ENCODE peak calls at places on chromosomes 5 and 9, in seven cellular contexts. P is astrocyte, B is left lung, F is NB4, L is esophagus squamous epithelium, Z is WTC11, J is cardiac fibroblast. Q is an unnamed sample.

GRCh38 chr5:61926911-61927310 is 379.1 kb upstream of the KIF2A start:
- DNase-seq in P (no peak), B (no peak), F (no peak), L (no peak), Z (no peak), J (no peak), Q (no peak)

GRCh38 chr5:158739941-158740340 is 359.8 kb downstream of the EBF1 start:
- DNase-seq in P (no peak), B (no peak), F (no peak), L (no peak), Z (peak), J (peak), Q (no peak)

GRCh38 chr9:100088202-100088601 is 10.6 kb downstream of the ERP44 start:
- DNase-seq in P (no peak), B (no peak), F (no peak), L (no peak), Z (no peak), J (peak), Q (no peak)

GRCh38 chr5:145598184-145598583 is 237.0 kb downstream of the PRELID2 start:
- DNase-seq in P (no peak), B (no peak), F (no peak), L (no peak), Z (no peak), J (no peak), Q (no peak)

GRCh38 chr9:98678244-98678842 is 30.4 kb downstream of the GABBR2 start:
- DNase-seq in P (no peak), B (no peak), F (no peak), L (no peak), Z (peak), J (no peak), Q (no peak)

GRCh38 chr5:72951850-72952468 is 3.9 kb upstream of the FCHO2 start:
- DNase-seq in P (peak), B (no peak), F (peak), L (no peak), Z (no peak), J (peak), Q (no peak)

GRCh38 chr5:12460493-12461261 is 556.4 kb upstream of the CTNND2 start:
- DNase-seq in P (peak), B (no peak), F (no peak), L (no peak), Z (no peak), J (no peak), Q (no peak)

GRCh38 chr5:158777647-158778368 is 321.9 kb downstream of the EBF1 start:
- DNase-seq in P (no peak), B (no peak), F (no peak), L (no peak), Z (no peak), J (no peak), Q (no peak)

GRCh38 chr9:94913550-94913949 is 187.1 kb downstream of the AOPEP start:
- DNase-seq in P (no peak), B (no peak), F (no peak), L (no peak), Z (no peak), J (no peak), Q (no peak)

GRCh38 chr5:156515121-156515520 is 188.2 kb downstream of the SGCD start:
- DNase-seq in P (no peak), B (no peak), F (no peak), L (no peak), Z (no peak), J (no peak), Q (no peak)

GRCh38 chr5:156513123-156513814 is 186.3 kb downstream of the SGCD start:
- DNase-seq in P (no peak), B (no peak), F (peak), L (no peak), Z (no peak), J (no peak), Q (no peak)

GRCh38 chr5:156515799-156516198 is 188.8 kb downstream of the SGCD start:
- DNase-seq in P (no peak), B (peak), F (no peak), L (no peak), Z (peak), J (no peak), Q (no peak)
- TF ChIP-seq CTCF in P (no peak), B (no peak), F (no peak), L (no peak), Z (no peak), J (no peak), Q (no peak)

GRCh38 chr5:29811914-29812679 is 1381.4 kb upstream of the CDH6 start:
- DNase-seq in P (no peak), B (no peak), F (peak), L (no peak), Z (no peak), J (no peak), Q (no peak)
- TF ChIP-seq CTCF in P (no peak), B (no peak), F (no peak), L (no peak), Z (no peak), J (no peak), Q (no peak)

DNA sequence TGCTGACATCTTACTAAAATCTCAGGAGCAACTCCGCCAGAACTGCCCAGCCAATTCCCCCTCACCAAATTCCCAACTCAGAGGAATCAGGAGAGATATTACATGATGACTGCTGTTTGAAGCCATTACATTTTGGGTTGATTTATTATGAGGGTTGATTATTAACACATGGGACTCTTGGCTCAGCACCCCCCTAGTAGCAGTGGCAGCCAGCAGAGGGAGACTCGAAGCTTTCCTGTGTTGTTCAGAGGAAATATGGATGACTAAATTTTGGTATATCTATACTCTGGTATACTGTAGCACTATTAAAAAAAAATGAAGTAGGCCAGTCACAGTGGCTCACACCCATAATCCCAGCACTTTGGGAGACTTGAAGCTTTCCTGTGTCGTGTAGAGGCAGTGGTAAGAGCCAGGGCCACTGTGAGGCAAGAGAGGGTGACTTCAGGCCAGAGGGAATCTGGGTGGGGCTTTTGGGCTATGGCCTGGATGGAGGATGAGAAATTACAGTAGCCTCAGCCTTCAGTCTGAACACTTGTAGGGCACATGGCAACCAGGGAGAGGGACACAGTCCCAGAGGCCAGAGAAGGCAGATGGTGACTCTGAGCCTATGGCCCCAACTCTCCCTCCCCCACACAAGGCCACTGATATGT is 111.4 kb downstream of the LHX2 start:
- DNase-seq in P (no peak), B (no peak), F (peak), L (no peak), Z (no peak), J (peak), Q (no peak)
- TF ChIP-seq CTCF in P (peak), B (no peak), F (peak), L (no peak), Z (no peak), J (peak), Q (no peak)

GRCh38 chr5:58786904-58787303 is 204.0 kb downstream of the RAB3C start:
- DNase-seq in P (no peak), B (peak), F (peak), L (no peak), Z (no peak), J (no peak), Q (no peak)

GRCh38 chr5:58793888-58794287 is 211.0 kb downstream of the RAB3C start:
- DNase-seq in P (no peak), B (no peak), F (no peak), L (no peak), Z (no peak), J (no peak), Q (no peak)

GRCh38 chr5:58786035-58786434 is 203.2 kb downstream of the RAB3C start:
- DNase-seq in P (no peak), B (no peak), F (peak), L (no peak), Z (no peak), J (no peak), Q (no peak)

GRCh38 chr5:58787982-58788381 is 205.1 kb downstream of the RAB3C start:
- DNase-seq in P (no peak), B (no peak), F (no peak), L (no peak), Z (no peak), J (no peak), Q (no peak)
- TF ChIP-seq CTCF in P (no peak), B (no peak), F (no peak), L (no peak), Z (no peak), J (no peak), Q (no peak)

DNA sequence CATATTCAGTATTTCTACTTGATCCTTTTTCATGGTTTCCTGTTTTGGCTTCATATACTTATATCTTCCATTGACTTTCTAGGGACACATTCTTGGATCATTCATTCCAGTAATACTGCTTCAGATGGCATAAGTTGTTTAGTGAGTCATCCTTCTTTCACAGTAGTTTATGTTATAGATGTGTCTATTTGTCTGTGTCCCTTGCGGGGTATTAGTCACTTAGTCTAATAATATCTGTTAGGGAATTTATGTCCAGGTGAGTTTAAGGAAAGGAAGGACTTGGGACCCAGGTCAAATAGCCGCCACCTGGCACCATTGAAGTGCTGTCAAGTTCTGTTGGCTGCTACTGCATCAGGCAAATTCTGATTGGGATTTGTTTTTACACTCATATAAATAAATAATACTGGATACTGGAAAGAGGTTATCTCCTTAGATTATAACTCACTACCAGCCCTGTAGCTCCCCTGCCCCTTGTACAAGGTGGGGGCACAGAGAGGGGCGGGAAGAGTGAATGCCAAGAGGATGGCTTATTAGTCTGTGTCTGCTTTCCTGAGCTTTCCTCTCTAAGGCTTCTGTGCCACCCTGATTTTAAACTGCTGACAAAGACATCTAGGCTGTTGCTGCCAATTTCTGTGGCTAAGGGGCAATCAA is 64.8 kb downstream of the CDC42SE2 start:
- DNase-seq in P (peak), B (no peak), F (no peak), L (no peak), Z (no peak), J (peak), Q (no peak)
- TF ChIP-seq CTCF in P (no peak), B (no peak), F (no peak), L (no peak), Z (no peak), J (no peak), Q (no peak)